ENCODE peak calls at places on chromosomes 13 and 19, in six cellular contexts. T, H, B, U, I and X are unnamed samples.

GRCh38 chr19:639251-640155 is at the start of gene FGF22:
- DNase-seq in T (peak), H (peak), B (peak), U (peak), I (peak), X (peak)

GRCh38 chr19:16433986-16434385 is 37.8 kb downstream of the EPS15L1 start:
- DNase-seq in T (no peak), H (no peak), B (no peak), U (no peak), I (no peak), X (no peak)

GRCh38 chr13:70424428-70424827 is 316.2 kb upstream of the KLHL1 start:
- DNase-seq in T (no peak), H (no peak), B (no peak), U (no peak), I (no peak), X (peak)

GRCh38 chr19:2555422-2556220 is 79.7 kb downstream of the GADD45B start:
- DNase-seq in T (no peak), H (no peak), B (no peak), U (no peak), I (no peak), X (no peak)

GRCh38 chr13:51453959-51454703 is 1.3 kb upstream of the INTS6 start:
- DNase-seq in T (no peak), H (peak), B (no peak), U (no peak), I (peak), X (peak)

GRCh38 chr13:83879431-83880171 is 2.7 kb downstream of the SLITRK1 start:
- DNase-seq in T (no peak), H (no peak), B (no peak), U (no peak), I (no peak), X (no peak)

GRCh38 chr19:34493038-34493648 is 11.6 kb downstream of the WTIP start:
- DNase-seq in T (no peak), H (no peak), B (no peak), U (no peak), I (no peak), X (no peak)

GRCh38 chr19:55097864-55098715 is 19.3 kb downstream of the PPP1R12C start:
- DNase-seq in T (no peak), H (no peak), B (no peak), U (no peak), I (no peak), X (no peak)

GRCh38 chr19:4089400-4089908 is 22.8 kb upstream of the ZBTB7A start:
- DNase-seq in T (no peak), H (peak), B (no peak), U (no peak), I (no peak), X (no peak)

GRCh38 chr13:77325371-77325941 is 1.4 kb downstream of the MYCBP2 start:
- DNase-seq in T (no peak), H (no peak), B (no peak), U (no peak), I (no peak), X (peak)

GRCh38 chr19:23914402-23915286 is at the start of gene ZNF726:
- DNase-seq in T (peak), H (peak), B (peak), U (peak), I (peak), X (peak)

GRCh38 chr19:2550431-2551171 is 74.7 kb downstream of the GADD45B start:
- DNase-seq in T (no peak), H (no peak), B (no peak), U (no peak), I (no peak), X (no peak)

GRCh38 chr19:17325881-17326594 is 8.6 kb downstream of the ANO8 start:
- DNase-seq in T (no peak), H (no peak), B (no peak), U (no peak), I (no peak), X (no peak)

GRCh38 chr19:30718728-30719127 is 346.5 kb downstream of the ZNF536 start:
- DNase-seq in T (no peak), H (no peak), B (no peak), U (no peak), I (peak), X (peak)

GRCh38 chr13:32261567-32261966 is 53.6 kb downstream of the ZAR1L start:
- DNase-seq in T (no peak), H (no peak), B (no peak), U (no peak), I (no peak), X (no peak)

GRCh38 chr19:39083983-39084731 is at the start of gene ACP7:
- DNase-seq in T (no peak), H (no peak), B (no peak), U (no peak), I (peak), X (no peak)

GRCh38 chr13:29570058-29570654 is 25.3 kb downstream of the SLC7A1 start:
- DNase-seq in T (no peak), H (no peak), B (no peak), U (no peak), I (no peak), X (no peak)

GRCh38 chr13:66899955-66900354 is 330.2 kb downstream of the PCDH9 start:
- DNase-seq in T (no peak), H (no peak), B (no peak), U (peak), I (no peak), X (no peak)

GRCh38 chr13:39959497-39959896 is 304.0 kb downstream of the COG6 start:
- DNase-seq in T (no peak), H (no peak), B (no peak), U (no peak), I (no peak), X (no peak)

GRCh38 chr13:106530907-106531520 is 4.4 kb downstream of the EFNB2 start:
- DNase-seq in T (no peak), H (no peak), B (no peak), U (no peak), I (no peak), X (no peak)

GRCh38 chr13:101838305-101838835 is 385.9 kb downstream of the ITGBL1 start:
- DNase-seq in T (no peak), H (no peak), B (no peak), U (peak), I (no peak), X (no peak)

GRCh38 chr19:55537741-55538111 is 793 bp upstream of the SBK2 start:
- DNase-seq in T (no peak), H (no peak), B (no peak), U (no peak), I (no peak), X (no peak)

GRCh38 chr19:48819366-48819816 is 8.6 kb upstream of the BCAT2 start:
- DNase-seq in T (peak), H (no peak), B (no peak), U (peak), I (no peak), X (peak)

GRCh38 chr19:34096020-34096915 is 76.0 kb upstream of the LSM14A start:
- DNase-seq in T (no peak), H (no peak), B (no peak), U (peak), I (no peak), X (peak)

GRCh38 chr13:114090476-114090875 is 41.9 kb downstream of the RASA3 start:
- DNase-seq in T (no peak), H (no peak), B (no peak), U (no peak), I (no peak), X (no peak)